ENCODE peak calls at places on chromosomes 2 and 18, in eight cellular contexts. X, V, G, D, J, M, I and E are unnamed samples.

GRCh38 chr2:58535182-58535581 is 294.1 kb upstream of the FANCL start:
- DNase-seq in X (no peak), V (no peak), G (no peak), D (peak), J (peak), M (no peak), I (no peak), E (no peak)

GRCh38 chr18:74766233-74766632 is 168.6 kb downstream of the ZNF407 start:
- DNase-seq in X (no peak), V (no peak), G (no peak), D (no peak), J (no peak), M (no peak), I (no peak), E (no peak)

GRCh38 chr2:16045653-16046352 is 105.5 kb downstream of the MYCN start:
- DNase-seq in X (no peak), V (no peak), G (no peak), D (no peak), J (no peak), M (no peak), I (no peak), E (no peak)

GRCh38 chr18:22493940-22494339 is 76.2 kb upstream of the CTAGE1 start:
- DNase-seq in X (no peak), V (no peak), G (no peak), D (no peak), J (no peak), M (peak), I (no peak), E (no peak)

GRCh38 chr2:185012643-185013042 is 414.3 kb downstream of the ZNF804A start:
- DNase-seq in X (peak), V (no peak), G (no peak), D (peak), J (no peak), M (no peak), I (no peak), E (no peak)

GRCh38 chr2:100767810-100768806 is 51.8 kb upstream of the NPAS2 start:
- DNase-seq in X (no peak), V (no peak), G (no peak), D (no peak), J (no peak), M (no peak), I (no peak), E (no peak)

GRCh38 chr2:169513926-169514325 is 4.4 kb downstream of the KLHL41 start:
- DNase-seq in X (no peak), V (no peak), G (no peak), D (no peak), J (peak), M (no peak), I (no peak), E (no peak)

GRCh38 chr2:158619496-158619895 is 162.7 kb downstream of the PKP4 start:
- DNase-seq in X (no peak), V (no peak), G (no peak), D (peak), J (no peak), M (peak), I (no peak), E (no peak)

GRCh38 chr2:86038291-86039081 is 67.2 kb downstream of the POLR1A start:
- DNase-seq in X (no peak), V (no peak), G (peak), D (no peak), J (no peak), M (no peak), I (peak), E (no peak)

GRCh38 chr18:23487738-23488625 is 15.3 kb upstream of the RMC1 start:
- DNase-seq in X (no peak), V (no peak), G (no peak), D (no peak), J (no peak), M (no peak), I (peak), E (no peak)

GRCh38 chr18:78926243-78926615 is 53.4 kb upstream of the SALL3 start:
- DNase-seq in X (no peak), V (no peak), G (no peak), D (no peak), J (no peak), M (no peak), I (no peak), E (no peak)

GRCh38 chr2:165725421-165725820 is 68.6 kb downstream of the GALNT3 start:
- DNase-seq in X (no peak), V (peak), G (peak), D (peak), J (no peak), M (peak), I (no peak), E (peak)

GRCh38 chr18:48952287-48953095 is 1.7 kb upstream of the SMAD7 start:
- DNase-seq in X (no peak), V (no peak), G (no peak), D (peak), J (peak), M (peak), I (peak), E (no peak)

GRCh38 chr2:27776097-27776496 is 4.6 kb downstream of the MRPL33 start:
- DNase-seq in X (no peak), V (peak), G (no peak), D (peak), J (no peak), M (peak), I (no peak), E (no peak)

GRCh38 chr2:278312-278932 is 9.5 kb downstream of the ALKAL2 start:
- DNase-seq in X (no peak), V (no peak), G (no peak), D (no peak), J (no peak), M (no peak), I (no peak), E (no peak)

GRCh38 chr2:170047331-170048065 is 130.4 kb upstream of the MYO3B start:
- DNase-seq in X (no peak), V (no peak), G (no peak), D (no peak), J (no peak), M (no peak), I (no peak), E (no peak)

GRCh38 chr18:55220523-55220922 is 261.3 kb upstream of the CCDC68 start:
- DNase-seq in X (no peak), V (no peak), G (no peak), D (no peak), J (no peak), M (no peak), I (no peak), E (no peak)

GRCh38 chr2:158635961-158636601 is 159.0 kb upstream of the DAPL1 start:
- DNase-seq in X (no peak), V (no peak), G (no peak), D (no peak), J (no peak), M (no peak), I (no peak), E (no peak)

GRCh38 chr2:239605976-239606375 is 205.2 kb upstream of the HDAC4 start:
- DNase-seq in X (no peak), V (no peak), G (no peak), D (no peak), J (no peak), M (no peak), I (no peak), E (no peak)

GRCh38 chr2:12303181-12304030 is 413.3 kb upstream of the TRIB2 start:
- DNase-seq in X (no peak), V (peak), G (peak), D (no peak), J (no peak), M (no peak), I (peak), E (no peak)

GRCh38 chr2:121519732-121520640 is 10.7 kb upstream of the RNU4ATAC start:
- DNase-seq in X (no peak), V (no peak), G (no peak), D (no peak), J (no peak), M (no peak), I (no peak), E (no peak)

GRCh38 chr18:47215554-47216138 is 35.8 kb downstream of the SKOR2 start:
- DNase-seq in X (peak), V (peak), G (peak), D (peak), J (peak), M (peak), I (no peak), E (peak)

GRCh38 chr2:132448771-132449170 is 32.2 kb downstream of the GPR39 start:
- DNase-seq in X (no peak), V (peak), G (no peak), D (peak), J (no peak), M (no peak), I (no peak), E (no peak)

GRCh38 chr2:186575302-186575701 is 14.6 kb upstream of the ITGAV start:
- DNase-seq in X (peak), V (peak), G (peak), D (peak), J (no peak), M (peak), I (no peak), E (peak)

GRCh38 chr2:30404354-30405265 is 42.4 kb upstream of the LCLAT1 start:
- DNase-seq in X (no peak), V (no peak), G (no peak), D (peak), J (peak), M (no peak), I (no peak), E (no peak)

GRCh38 chr2:24721470-24721869 is 71.7 kb downstream of the PTRHD1 start:
- DNase-seq in X (no peak), V (peak), G (peak), D (peak), J (peak), M (peak), I (no peak), E (peak)

GRCh38 chr2:85414761-85415498 is 3.6 kb upstream of the SH2D6 start:
- DNase-seq in X (no peak), V (no peak), G (no peak), D (no peak), J (no peak), M (no peak), I (no peak), E (no peak)

GRCh38 chr2:238513346-238513745 is 86.6 kb downstream of the ASB1 start:
- DNase-seq in X (peak), V (peak), G (no peak), D (peak), J (peak), M (peak), I (no peak), E (no peak)

GRCh38 chr2:174617120-174617519 is 19.5 kb upstream of the WIPF1 start:
- DNase-seq in X (no peak), V (no peak), G (no peak), D (no peak), J (no peak), M (no peak), I (no peak), E (no peak)

GRCh38 chr2:120938132-120938771 is 202.6 kb downstream of the GLI2 start:
- DNase-seq in X (no peak), V (no peak), G (no peak), D (no peak), J (no peak), M (no peak), I (no peak), E (no peak)

GRCh38 chr2:171347158-171347557 is 86.6 kb downstream of the METTL8 start:
- DNase-seq in X (no peak), V (no peak), G (no peak), D (no peak), J (no peak), M (peak), I (no peak), E (peak)

GRCh38 chr2:199581504-199581903 is 123.8 kb upstream of the SATB2 start:
- DNase-seq in X (no peak), V (no peak), G (no peak), D (no peak), J (no peak), M (no peak), I (no peak), E (no peak)

GRCh38 chr2:196183172-196183473 is 11.7 kb upstream of the STK17B start:
- DNase-seq in X (no peak), V (no peak), G (no peak), D (no peak), J (no peak), M (no peak), I (no peak), E (no peak)

GRCh38 chr2:66462196-66462825 is 27.4 kb downstream of the MEIS1 start:
- DNase-seq in X (no peak), V (no peak), G (no peak), D (peak), J (no peak), M (no peak), I (no peak), E (no peak)

GRCh38 chr2:88451647-88452150 is 794 bp downstream of the FOXI3 start:
- DNase-seq in X (no peak), V (no peak), G (no peak), D (no peak), J (peak), M (no peak), I (no peak), E (no peak)

GRCh38 chr18:48934708-48935432 is 15.9 kb downstream of the SMAD7 start:
- DNase-seq in X (no peak), V (no peak), G (no peak), D (peak), J (no peak), M (no peak), I (no peak), E (no peak)

GRCh38 chr2:60336442-60337141 is 216.9 kb downstream of the BCL11A start:
- DNase-seq in X (no peak), V (no peak), G (no peak), D (no peak), J (no peak), M (no peak), I (no peak), E (no peak)

GRCh38 chr2:238305965-238306679 is 14.2 kb upstream of the TRAF3IP1 start:
- DNase-seq in X (no peak), V (no peak), G (no peak), D (no peak), J (no peak), M (no peak), I (no peak), E (no peak)

GRCh38 chr2:70887550-70888229 is 48.0 kb upstream of the ATP6V1B1 start:
- DNase-seq in X (no peak), V (peak), G (no peak), D (peak), J (peak), M (no peak), I (no peak), E (no peak)